ENCODE peak calls at places on chromosomes 3 and 15, in seven cellular contexts. One of them, this sample, is unnamed.

GRCh38 chr3:140510303-140510861 is 167.5 kb upstream of the TRIM42 start:
- DNase-seq in Right ventricle myocardium superior: no peak
- DNase-seq in brain pericyte: no peak
- DNase-seq in dorsolateral prefrontal cortex: no peak
- DNase-seq in activated naive CD8-positive, alpha-beta T cell treated with anti-CD3 and anti-CD28 coated beads, Interleukin-2, amount 50 U/mL, for 24 hours: no peak
- DNase-seq in Kasumi-1: no peak
- DNase-seq in ACHN: no peak
- DNase-seq in this sample: no peak

GRCh38 chr3:13700362-13700761 is 151.4 kb downstream of the FBLN2 start:
- DNase-seq in ACHN: no peak
- DNase-seq in activated naive CD8-positive, alpha-beta T cell treated with anti-CD3 and anti-CD28 coated beads, Interleukin-2, amount 50 U/mL, for 24 hours: no peak
- DNase-seq in Right ventricle myocardium superior: no peak
- DNase-seq in dorsolateral prefrontal cortex: no peak
- DNase-seq in Kasumi-1: no peak
- DNase-seq in brain pericyte: no peak
- DNase-seq in this sample: no peak

GRCh38 chr3:14573706-14574105 is 33.6 kb upstream of the GRIP2 start:
- DNase-seq in dorsolateral prefrontal cortex: no peak
- DNase-seq in Right ventricle myocardium superior: no peak
- DNase-seq in Kasumi-1: no peak
- DNase-seq in activated naive CD8-positive, alpha-beta T cell treated with anti-CD3 and anti-CD28 coated beads, Interleukin-2, amount 50 U/mL, for 24 hours: no peak
- DNase-seq in brain pericyte: no peak
- DNase-seq in ACHN: no peak
- DNase-seq in this sample: no peak

GRCh38 chr3:42960282-42960681 is 18.8 kb upstream of the GASK1A start:
- DNase-seq in dorsolateral prefrontal cortex: no peak
- DNase-seq in Kasumi-1: peak
- DNase-seq in brain pericyte: no peak
- DNase-seq in Right ventricle myocardium superior: no peak
- DNase-seq in ACHN: peak
- DNase-seq in activated naive CD8-positive, alpha-beta T cell treated with anti-CD3 and anti-CD28 coated beads, Interleukin-2, amount 50 U/mL, for 24 hours: no peak
- DNase-seq in this sample: no peak

GRCh38 chr15:38652183-38652794 is 87.7 kb upstream of the RASGRP1 start:
- DNase-seq in brain pericyte: no peak
- DNase-seq in activated naive CD8-positive, alpha-beta T cell treated with anti-CD3 and anti-CD28 coated beads, Interleukin-2, amount 50 U/mL, for 24 hours: no peak
- DNase-seq in ACHN: no peak
- DNase-seq in Kasumi-1: no peak
- DNase-seq in dorsolateral prefrontal cortex: no peak
- DNase-seq in Right ventricle myocardium superior: no peak
- DNase-seq in this sample: no peak

GRCh38 chr15:25741253-25741575 is 121.9 kb downstream of the ATP10A start:
- DNase-seq in Right ventricle myocardium superior: no peak
- DNase-seq in brain pericyte: no peak
- DNase-seq in ACHN: no peak
- DNase-seq in Kasumi-1: no peak
- DNase-seq in dorsolateral prefrontal cortex: no peak
- DNase-seq in activated naive CD8-positive, alpha-beta T cell treated with anti-CD3 and anti-CD28 coated beads, Interleukin-2, amount 50 U/mL, for 24 hours: no peak
- DNase-seq in this sample: peak

GRCh38 chr3:87088984-87089841 is 98.3 kb upstream of the VGLL3 start:
- DNase-seq in ACHN: no peak
- DNase-seq in activated naive CD8-positive, alpha-beta T cell treated with anti-CD3 and anti-CD28 coated beads, Interleukin-2, amount 50 U/mL, for 24 hours: peak
- DNase-seq in Right ventricle myocardium superior: peak
- DNase-seq in dorsolateral prefrontal cortex: peak
- DNase-seq in brain pericyte: peak
- DNase-seq in Kasumi-1: peak
- DNase-seq in this sample: no peak

GRCh38 chr15:99132584-99133287 is 27.9 kb downstream of the SYNM start:
- DNase-seq in Right ventricle myocardium superior: no peak
- DNase-seq in activated naive CD8-positive, alpha-beta T cell treated with anti-CD3 and anti-CD28 coated beads, Interleukin-2, amount 50 U/mL, for 24 hours: no peak
- DNase-seq in Kasumi-1: no peak
- DNase-seq in ACHN: no peak
- DNase-seq in brain pericyte: no peak
- DNase-seq in dorsolateral prefrontal cortex: no peak
- DNase-seq in this sample: no peak

GRCh38 chr3:192851821-192852352 is 65.8 kb downstream of the MB21D2 start:
- DNase-seq in Right ventricle myocardium superior: no peak
- DNase-seq in Kasumi-1: peak
- DNase-seq in ACHN: peak
- DNase-seq in activated naive CD8-positive, alpha-beta T cell treated with anti-CD3 and anti-CD28 coated beads, Interleukin-2, amount 50 U/mL, for 24 hours: peak
- DNase-seq in dorsolateral prefrontal cortex: no peak
- DNase-seq in brain pericyte: peak
- DNase-seq in this sample: peak

GRCh38 chr3:150351398-150351797 is 56.7 kb upstream of the TSC22D2 start:
- DNase-seq in brain pericyte: no peak
- DNase-seq in dorsolateral prefrontal cortex: no peak
- DNase-seq in activated naive CD8-positive, alpha-beta T cell treated with anti-CD3 and anti-CD28 coated beads, Interleukin-2, amount 50 U/mL, for 24 hours: no peak
- DNase-seq in Kasumi-1: no peak
- DNase-seq in ACHN: no peak
- DNase-seq in Right ventricle myocardium superior: no peak
- DNase-seq in this sample: no peak

GRCh38 chr15:83510001-83510400 is 62.9 kb downstream of the SH3GL3 start:
- DNase-seq in activated naive CD8-positive, alpha-beta T cell treated with anti-CD3 and anti-CD28 coated beads, Interleukin-2, amount 50 U/mL, for 24 hours: no peak
- DNase-seq in Right ventricle myocardium superior: no peak
- DNase-seq in brain pericyte: no peak
- DNase-seq in ACHN: no peak
- DNase-seq in dorsolateral prefrontal cortex: no peak
- DNase-seq in Kasumi-1: no peak
- DNase-seq in this sample: no peak

GRCh38 chr3:195768831-195769303 is 42.9 kb downstream of the MUC4 start:
- DNase-seq in ACHN: no peak
- DNase-seq in Kasumi-1: no peak
- DNase-seq in Right ventricle myocardium superior: no peak
- DNase-seq in dorsolateral prefrontal cortex: no peak
- DNase-seq in brain pericyte: no peak
- DNase-seq in activated naive CD8-positive, alpha-beta T cell treated with anti-CD3 and anti-CD28 coated beads, Interleukin-2, amount 50 U/mL, for 24 hours: no peak
- DNase-seq in this sample: no peak

GRCh38 chr15:90414408-90415028 is 26.5 kb downstream of the IQGAP1 start:
- DNase-seq in Right ventricle myocardium superior: no peak
- DNase-seq in dorsolateral prefrontal cortex: no peak
- DNase-seq in activated naive CD8-positive, alpha-beta T cell treated with anti-CD3 and anti-CD28 coated beads, Interleukin-2, amount 50 U/mL, for 24 hours: peak
- DNase-seq in Kasumi-1: no peak
- DNase-seq in ACHN: no peak
- DNase-seq in brain pericyte: no peak
- DNase-seq in this sample: no peak

This sample was measured in NB4.